ENCODE peak calls at places on chromosomes 5 and 9, in seven cellular contexts. One of them, this sample, is unnamed.

GRCh38 chr5:52915176-52915875 is 73.8 kb upstream of the ITGA2 start:
- DNase-seq in GM12865: peak
- DNase-seq in astrocyte of the cerebellum: peak
- DNase-seq in psoas muscle: no peak
- DNase-seq in astrocyte: peak
- DNase-seq in colonic mucosa: peak
- DNase-seq in fibroblast of mammary gland: peak
- DNase-seq in this sample: peak

GRCh38 chr9:89023788-89024187 is 32.5 kb downstream of the S1PR3 start:
- DNase-seq in astrocyte: no peak
- DNase-seq in psoas muscle: no peak
- DNase-seq in GM12865: no peak
- DNase-seq in fibroblast of mammary gland: peak
- DNase-seq in astrocyte of the cerebellum: no peak
- DNase-seq in colonic mucosa: no peak
- DNase-seq in this sample: peak

GRCh38 chr9:94639045-94639995 is at the start of gene FBP1:
- DNase-seq in fibroblast of mammary gland: no peak
- DNase-seq in astrocyte: no peak
- DNase-seq in astrocyte of the cerebellum: no peak
- DNase-seq in colonic mucosa: peak
- DNase-seq in psoas muscle: peak
- DNase-seq in GM12865: peak
- DNase-seq in this sample: peak

GRCh38 chr9:73543727-73544126 is 392.1 kb downstream of the ANXA1 start:
- DNase-seq in astrocyte: no peak
- DNase-seq in GM12865: no peak
- DNase-seq in fibroblast of mammary gland: no peak
- DNase-seq in psoas muscle: no peak
- DNase-seq in colonic mucosa: no peak
- DNase-seq in astrocyte of the cerebellum: no peak
- DNase-seq in this sample: no peak

GRCh38 chr9:91546574-91546973 is 122.9 kb upstream of the NFIL3 start:
- DNase-seq in fibroblast of mammary gland: peak
- DNase-seq in psoas muscle: no peak
- DNase-seq in GM12865: no peak
- DNase-seq in astrocyte of the cerebellum: no peak
- DNase-seq in colonic mucosa: no peak
- DNase-seq in astrocyte: peak
- DNase-seq in this sample: no peak

GRCh38 chr5:169876376-169876775 is 103.9 kb downstream of the INSYN2B start:
- DNase-seq in fibroblast of mammary gland: no peak
- DNase-seq in psoas muscle: no peak
- DNase-seq in astrocyte of the cerebellum: no peak
- DNase-seq in astrocyte: peak
- DNase-seq in GM12865: no peak
- DNase-seq in colonic mucosa: no peak
- DNase-seq in this sample: no peak

GRCh38 chr9:115883467-115884329 is 269.9 kb upstream of the PAPPA start:
- DNase-seq in GM12865: peak
- DNase-seq in astrocyte of the cerebellum: peak
- DNase-seq in psoas muscle: no peak
- DNase-seq in colonic mucosa: peak
- DNase-seq in astrocyte: peak
- DNase-seq in fibroblast of mammary gland: peak
- DNase-seq in this sample: peak

GRCh38 chr9:122827759-122828090 is 663 bp downstream of the PDCL start:
- DNase-seq in colonic mucosa: no peak
- DNase-seq in psoas muscle: no peak
- DNase-seq in GM12865: no peak
- DNase-seq in fibroblast of mammary gland: peak
- DNase-seq in astrocyte of the cerebellum: peak
- DNase-seq in astrocyte: peak
- DNase-seq in this sample: peak

GRCh38 chr5:76622076-76622475 is 1.1 kb downstream of the F2RL2 start:
- DNase-seq in GM12865: no peak
- DNase-seq in astrocyte: no peak
- DNase-seq in colonic mucosa: no peak
- DNase-seq in fibroblast of mammary gland: no peak
- DNase-seq in psoas muscle: no peak
- DNase-seq in astrocyte of the cerebellum: no peak
- DNase-seq in this sample: no peak

GRCh38 chr5:39076757-39077475 is 2.7 kb upstream of the RICTOR start:
- DNase-seq in colonic mucosa: no peak
- DNase-seq in astrocyte: peak
- DNase-seq in GM12865: peak
- DNase-seq in psoas muscle: no peak
- DNase-seq in fibroblast of mammary gland: peak
- DNase-seq in astrocyte of the cerebellum: no peak
- DNase-seq in this sample: no peak

GRCh38 chr5:6472792-6473191 is 24.1 kb downstream of the UBE2QL1 start:
- DNase-seq in fibroblast of mammary gland: no peak
- DNase-seq in colonic mucosa: no peak
- DNase-seq in psoas muscle: no peak
- DNase-seq in GM12865: no peak
- DNase-seq in astrocyte: no peak
- DNase-seq in astrocyte of the cerebellum: no peak
- DNase-seq in this sample: no peak

GRCh38 chr5:53542917-53543316 is 17.5 kb upstream of the NDUFS4 start:
- DNase-seq in astrocyte: no peak
- DNase-seq in psoas muscle: no peak
- DNase-seq in astrocyte of the cerebellum: no peak
- DNase-seq in fibroblast of mammary gland: no peak
- DNase-seq in GM12865: no peak
- DNase-seq in colonic mucosa: no peak
- DNase-seq in this sample: no peak

GRCh38 chr9:114786251-114786650 is 19.6 kb downstream of the TNFSF15 start:
- DNase-seq in fibroblast of mammary gland: peak
- DNase-seq in psoas muscle: no peak
- DNase-seq in colonic mucosa: no peak
- DNase-seq in astrocyte of the cerebellum: no peak
- DNase-seq in astrocyte: no peak
- DNase-seq in GM12865: no peak
- DNase-seq in this sample: no peak

GRCh38 chr5:176609724-176610429 is at the start of gene GPRIN1:
- DNase-seq in colonic mucosa: peak
- DNase-seq in astrocyte of the cerebellum: no peak
- DNase-seq in astrocyte: no peak
- DNase-seq in psoas muscle: peak
- DNase-seq in fibroblast of mammary gland: peak
- DNase-seq in GM12865: peak
- DNase-seq in this sample: peak

GRCh38 chr5:128084228-128085167 is 932 bp downstream of the SLC12A2 start:
- DNase-seq in GM12865: peak
- DNase-seq in astrocyte of the cerebellum: no peak
- DNase-seq in colonic mucosa: peak
- DNase-seq in psoas muscle: peak
- DNase-seq in fibroblast of mammary gland: peak
- DNase-seq in astrocyte: peak
- DNase-seq in this sample: peak

GRCh38 chr5:999724-1000123 is 8.9 kb upstream of the NKD2 start:
- DNase-seq in colonic mucosa: no peak
- DNase-seq in psoas muscle: no peak
- DNase-seq in fibroblast of mammary gland: no peak
- DNase-seq in astrocyte of the cerebellum: no peak
- DNase-seq in GM12865: no peak
- DNase-seq in astrocyte: no peak
- DNase-seq in this sample: no peak

GRCh38 chr9:106962615-106963363 is 99.8 kb downstream of the ZNF462 start:
- DNase-seq in astrocyte of the cerebellum: no peak
- DNase-seq in psoas muscle: no peak
- DNase-seq in astrocyte: peak
- DNase-seq in colonic mucosa: no peak
- DNase-seq in GM12865: no peak
- DNase-seq in fibroblast of mammary gland: peak
- DNase-seq in this sample: no peak

GRCh38 chr5:76099286-76099702 is 16.1 kb downstream of the SV2C start:
- DNase-seq in astrocyte: no peak
- DNase-seq in colonic mucosa: no peak
- DNase-seq in psoas muscle: no peak
- DNase-seq in GM12865: peak
- DNase-seq in fibroblast of mammary gland: no peak
- DNase-seq in astrocyte of the cerebellum: no peak
- DNase-seq in this sample: peak

GRCh38 chr5:107806705-107807104 is 136.0 kb upstream of the EFNA5 start:
- DNase-seq in fibroblast of mammary gland: no peak
- DNase-seq in astrocyte: peak
- DNase-seq in astrocyte of the cerebellum: peak
- DNase-seq in colonic mucosa: no peak
- DNase-seq in psoas muscle: no peak
- DNase-seq in GM12865: no peak
- DNase-seq in this sample: peak

GRCh38 chr5:1411099-1411498 is 34.1 kb downstream of the SLC6A3 start:
- DNase-seq in astrocyte of the cerebellum: no peak
- DNase-seq in colonic mucosa: no peak
- DNase-seq in psoas muscle: no peak
- DNase-seq in fibroblast of mammary gland: no peak
- DNase-seq in GM12865: no peak
- DNase-seq in astrocyte: no peak
- DNase-seq in this sample: no peak

GRCh38 chr5:95988094-95988493 is 26.4 kb upstream of the ELL2 start:
- DNase-seq in GM12865: no peak
- DNase-seq in astrocyte: no peak
- DNase-seq in fibroblast of mammary gland: no peak
- DNase-seq in colonic mucosa: no peak
- DNase-seq in psoas muscle: no peak
- DNase-seq in astrocyte of the cerebellum: no peak
- DNase-seq in this sample: no peak

GRCh38 chr9:1514733-1515363 is 464.7 kb downstream of the DMRT2 start:
- DNase-seq in psoas muscle: no peak
- DNase-seq in astrocyte: no peak
- DNase-seq in fibroblast of mammary gland: no peak
- DNase-seq in astrocyte of the cerebellum: no peak
- DNase-seq in colonic mucosa: no peak
- DNase-seq in GM12865: peak
- DNase-seq in this sample: no peak

GRCh38 chr5:175098301-175098700 is 345.7 kb downstream of the DRD1 start:
- DNase-seq in psoas muscle: no peak
- DNase-seq in GM12865: no peak
- DNase-seq in astrocyte of the cerebellum: no peak
- DNase-seq in fibroblast of mammary gland: no peak
- DNase-seq in colonic mucosa: no peak
- DNase-seq in astrocyte: no peak
- DNase-seq in this sample: no peak

GRCh38 chr5:179795049-179795862 is 1.5 kb downstream of the LTC4S start:
- DNase-seq in psoas muscle: no peak
- DNase-seq in colonic mucosa: peak
- DNase-seq in astrocyte: no peak
- DNase-seq in GM12865: no peak
- DNase-seq in astrocyte of the cerebellum: no peak
- DNase-seq in fibroblast of mammary gland: no peak
- DNase-seq in this sample: peak

GRCh38 chr5:76472338-76473336 is 69.6 kb downstream of the IQGAP2 start:
- DNase-seq in colonic mucosa: no peak
- DNase-seq in astrocyte of the cerebellum: no peak
- DNase-seq in astrocyte: no peak
- DNase-seq in GM12865: no peak
- DNase-seq in psoas muscle: no peak
- DNase-seq in fibroblast of mammary gland: no peak
- DNase-seq in this sample: no peak

GRCh38 chr9:116002624-116003023 is 151.0 kb upstream of the PAPPA start:
- DNase-seq in fibroblast of mammary gland: peak
- DNase-seq in astrocyte of the cerebellum: no peak
- DNase-seq in psoas muscle: no peak
- DNase-seq in colonic mucosa: no peak
- DNase-seq in GM12865: no peak
- DNase-seq in astrocyte: peak
- DNase-seq in this sample: no peak

GRCh38 chr5:68189613-68190012 is 25.9 kb upstream of the PIK3R1 start:
- DNase-seq in GM12865: no peak
- DNase-seq in astrocyte: no peak
- DNase-seq in colonic mucosa: no peak
- DNase-seq in fibroblast of mammary gland: no peak
- DNase-seq in psoas muscle: no peak
- DNase-seq in astrocyte of the cerebellum: no peak
- DNase-seq in this sample: no peak

GRCh38 chr5:947626-948471 is 55.2 kb downstream of the TRIP13 start:
- DNase-seq in colonic mucosa: no peak
- DNase-seq in fibroblast of mammary gland: no peak
- DNase-seq in astrocyte: no peak
- DNase-seq in astrocyte of the cerebellum: no peak
- DNase-seq in psoas muscle: no peak
- DNase-seq in GM12865: no peak
- DNase-seq in this sample: no peak

GRCh38 chr9:112288029-112288428 is 45.4 kb downstream of the PTBP3 start:
- DNase-seq in astrocyte: peak
- DNase-seq in psoas muscle: no peak
- DNase-seq in GM12865: no peak
- DNase-seq in astrocyte of the cerebellum: peak
- DNase-seq in fibroblast of mammary gland: no peak
- DNase-seq in colonic mucosa: no peak
- DNase-seq in this sample: no peak

GRCh38 chr9:109319631-109320233 is 1.1 kb downstream of the EPB41L4B start:
- DNase-seq in astrocyte: no peak
- DNase-seq in astrocyte of the cerebellum: no peak
- DNase-seq in psoas muscle: peak
- DNase-seq in colonic mucosa: no peak
- DNase-seq in GM12865: peak
- DNase-seq in fibroblast of mammary gland: no peak
- DNase-seq in this sample: peak
- H3K4me3 ChIP-seq in astrocyte: peak
- H3K4me3 ChIP-seq in astrocyte of the cerebellum: peak
- H3K4me3 ChIP-seq in psoas muscle: peak
- H3K4me3 ChIP-seq in colonic mucosa: peak
- H3K4me3 ChIP-seq in GM12865: peak
- H3K4me3 ChIP-seq in fibroblast of mammary gland: no peak
- H3K4me3 ChIP-seq in this sample: peak

GRCh38 chr9:126222835-126223431 is 103.7 kb upstream of the MVB12B start:
- DNase-seq in GM12865: no peak
- DNase-seq in astrocyte: no peak
- DNase-seq in psoas muscle: no peak
- DNase-seq in fibroblast of mammary gland: no peak
- DNase-seq in colonic mucosa: no peak
- DNase-seq in astrocyte of the cerebellum: no peak
- DNase-seq in this sample: no peak
- H3K4me3 ChIP-seq in GM12865: no peak
- H3K4me3 ChIP-seq in astrocyte: no peak
- H3K4me3 ChIP-seq in psoas muscle: no peak
- H3K4me3 ChIP-seq in fibroblast of mammary gland: no peak
- H3K4me3 ChIP-seq in colonic mucosa: no peak
- H3K4me3 ChIP-seq in astrocyte of the cerebellum: no peak
- H3K4me3 ChIP-seq in this sample: no peak

GRCh38 chr5:136203303-136203922 is 10.5 kb upstream of the SMIM32 start:
- DNase-seq in astrocyte: no peak
- DNase-seq in astrocyte of the cerebellum: no peak
- DNase-seq in fibroblast of mammary gland: no peak
- DNase-seq in colonic mucosa: no peak
- DNase-seq in GM12865: no peak
- DNase-seq in psoas muscle: no peak
- DNase-seq in this sample: no peak
- H3K4me3 ChIP-seq in astrocyte: no peak
- H3K4me3 ChIP-seq in astrocyte of the cerebellum: no peak
- H3K4me3 ChIP-seq in fibroblast of mammary gland: no peak
- H3K4me3 ChIP-seq in colonic mucosa: no peak
- H3K4me3 ChIP-seq in GM12865: no peak
- H3K4me3 ChIP-seq in psoas muscle: no peak
- H3K4me3 ChIP-seq in this sample: no peak

DNA sequence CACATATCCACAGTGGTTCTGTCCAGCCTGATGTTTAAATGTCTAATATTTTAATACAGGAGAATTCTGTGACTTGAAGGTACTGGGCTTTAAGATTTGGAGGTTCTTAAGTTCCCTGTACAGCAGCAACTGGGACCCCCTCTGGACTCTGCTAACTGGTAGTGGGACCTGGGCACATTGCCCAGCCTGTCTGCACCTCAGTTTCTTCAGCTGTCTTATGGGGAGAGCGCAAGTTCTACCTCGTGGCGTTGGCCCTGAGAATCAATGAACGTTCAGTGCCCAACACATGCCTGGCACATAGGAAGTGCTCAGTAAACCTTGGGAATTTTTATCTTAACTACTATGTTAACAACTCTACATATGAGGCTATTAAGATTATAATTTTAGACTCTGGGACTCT is 1.4 kb downstream of the SLC2A6 start:
- DNase-seq in psoas muscle: no peak
- DNase-seq in astrocyte of the cerebellum: no peak
- DNase-seq in fibroblast of mammary gland: no peak
- DNase-seq in GM12865: no peak
- DNase-seq in colonic mucosa: no peak
- DNase-seq in astrocyte: no peak
- DNase-seq in this sample: no peak
- H3K4me3 ChIP-seq in psoas muscle: no peak
- H3K4me3 ChIP-seq in astrocyte of the cerebellum: no peak
- H3K4me3 ChIP-seq in fibroblast of mammary gland: no peak
- H3K4me3 ChIP-seq in GM12865: peak
- H3K4me3 ChIP-seq in colonic mucosa: no peak
- H3K4me3 ChIP-seq in astrocyte: no peak
- H3K4me3 ChIP-seq in this sample: no peak

This sample was measured in mesendoderm.